ENCODE peak calls at places on chromosomes 6 and 20, in seven cellular contexts. J is GM10248; V is DMS53; D is NCI-H524 treated with DMSO at 0.1 percent for 48 hours; E is AML-193; X is stimulated activated CD8-positive, alpha-beta memory T cell treated with anti-CD3 and anti-CD28 coated beads, Interleukin-2, amount 100 ng/mL, for 1 hour; Y is stimulated activated CD4-positive, alpha-beta T cell treated with anti-CD3 and anti-CD28 coated beads, Interleukin-1b, Interleukin-23, amount 100 ng/mL, for 1 hour. H is an unnamed sample.
A peak's percentile ranks its signal among the peaks of the same experiment; 100 is the strongest.

GRCh38 chr6:152155792-152156191 is 348.3 kb downstream of the ESR1 start:
- DNase-seq in Y (no peak), D (no peak), E (no peak), V (no peak), J (no peak), X (no peak), H (no peak)

GRCh38 chr6:150994026-150994425 is 128.5 kb downstream of the MTHFD1L start:
- DNase-seq in X (no peak), V (no peak), D (no peak), J (no peak), Y (no peak), E (no peak), H (no peak)

GRCh38 chr6:161079566-161080262 is 88.1 kb downstream of the MAP3K4 start:
- DNase-seq in X (no peak), E (no peak), J (no peak), D (no peak), V (no peak), Y (peak; percentile 17), H (peak; percentile 67)

GRCh38 chr20:1734269-1734858 is 76.8 kb upstream of the SIRPG start:
- DNase-seq in D (no peak), V (peak; percentile 22), X (no peak), E (peak; percentile 42), Y (no peak), J (peak; percentile 34), H (no peak)

GRCh38 chr6:16570221-16570553 is 191.1 kb downstream of the ATXN1 start:
- DNase-seq in Y (no peak), V (no peak), X (no peak), D (no peak), E (no peak), J (no peak), H (no peak)

GRCh38 chr6:39653631-39654030 is 71.6 kb downstream of the KIF6 start:
- DNase-seq in X (no peak), E (no peak), V (no peak), J (no peak), D (no peak), Y (no peak), H (no peak)

GRCh38 chr6:105951322-105951721 is 134.8 kb upstream of the PRDM1 start:
- DNase-seq in X (no peak), V (no peak), E (no peak), Y (no peak), D (no peak), J (no peak), H (no peak)

GRCh38 chr6:14751645-14752173 is 494.2 kb upstream of the JARID2 start:
- DNase-seq in V (no peak), D (no peak), E (no peak), J (no peak), X (no peak), Y (no peak), H (no peak)

GRCh38 chr6:44183783-44184182 is 25.2 kb downstream of the CAPN11 start:
- DNase-seq in X (no peak), E (no peak), Y (no peak), J (no peak), V (no peak), D (no peak), H (no peak)

GRCh38 chr20:48142258-48142657 is 357.0 kb upstream of the SULF2 start:
- DNase-seq in E (no peak), X (no peak), J (no peak), D (peak; percentile 23), Y (no peak), V (no peak), H (no peak)